ENCODE peak calls at places on chromosomes 6 and 20, in seven cellular contexts. E is spleen, P is K562, D is prostate gland, R is heart left ventricle, M is upper lobe of left lung, C is adrenal gland. S is an unnamed sample. For H3K4me1, the result is how much of the 10 kb centered on the place peaks cover.

GRCh38 chr6:129709451-129709908 is 497 bp downstream of the ARHGAP18 start:
- DNase-seq in E (no peak), P (peak), D (no peak), R (peak), M (no peak), C (peak), S (no peak)

GRCh38 chr6:122071950-122072647 is 327.4 kb upstream of the HSF2 start:
- DNase-seq in E (no peak), P (no peak), D (no peak), R (no peak), M (no peak), C (no peak), S (no peak)

GRCh38 chr20:62056975-62057374 is 8.7 kb downstream of the TAF4 start:
- DNase-seq in E (peak), P (no peak), D (no peak), R (no peak), M (no peak), C (no peak), S (no peak)

GRCh38 chr6:133055527-133055966 is 185.6 kb upstream of the EYA4 start:
- DNase-seq in E (no peak), P (no peak), D (no peak), R (no peak), M (no peak), C (no peak), S (no peak)

GRCh38 chr6:63660737-63661136 is 25.1 kb downstream of the PHF3 start:
- DNase-seq in E (no peak), P (no peak), D (no peak), R (no peak), M (no peak), C (no peak), S (no peak)

GRCh38 chr20:38049800-38050199 is 16.3 kb downstream of the RPRD1B start:
- DNase-seq in E (no peak), P (no peak), D (peak), R (no peak), M (no peak), C (no peak), S (no peak)

GRCh38 chr20:63696311-63696627 is 183 bp upstream of the TNFRSF6B start:
- DNase-seq in E (peak), P (peak), D (no peak), R (no peak), M (no peak), C (no peak), S (no peak)

GRCh38 chr6:122459240-122459639 is 12.4 kb downstream of the SERINC1 start:
- DNase-seq in E (no peak), P (no peak), D (no peak), R (no peak), M (no peak), C (no peak), S (no peak)

GRCh38 chr6:80477591-80478370 is 371.3 kb downstream of the BCKDHB start:
- DNase-seq in E (no peak), P (no peak), D (no peak), R (no peak), M (no peak), C (no peak), S (no peak)

GRCh38 chr6:8182857-8183256 is 80.5 kb upstream of the EEF1E1 start:
- DNase-seq in E (no peak), P (no peak), D (no peak), R (no peak), M (peak), C (no peak), S (no peak)

GRCh38 chr20:43843096-43843964 is 71.3 kb upstream of the TOX2 start:
- DNase-seq in E (no peak), P (no peak), D (no peak), R (no peak), M (no peak), C (no peak), S (no peak)

GRCh38 chr20:38186788-38187221 is 21.7 kb upstream of the TGM2 start:
- DNase-seq in E (no peak), P (no peak), D (no peak), R (no peak), M (no peak), C (no peak), S (no peak)

DNA sequence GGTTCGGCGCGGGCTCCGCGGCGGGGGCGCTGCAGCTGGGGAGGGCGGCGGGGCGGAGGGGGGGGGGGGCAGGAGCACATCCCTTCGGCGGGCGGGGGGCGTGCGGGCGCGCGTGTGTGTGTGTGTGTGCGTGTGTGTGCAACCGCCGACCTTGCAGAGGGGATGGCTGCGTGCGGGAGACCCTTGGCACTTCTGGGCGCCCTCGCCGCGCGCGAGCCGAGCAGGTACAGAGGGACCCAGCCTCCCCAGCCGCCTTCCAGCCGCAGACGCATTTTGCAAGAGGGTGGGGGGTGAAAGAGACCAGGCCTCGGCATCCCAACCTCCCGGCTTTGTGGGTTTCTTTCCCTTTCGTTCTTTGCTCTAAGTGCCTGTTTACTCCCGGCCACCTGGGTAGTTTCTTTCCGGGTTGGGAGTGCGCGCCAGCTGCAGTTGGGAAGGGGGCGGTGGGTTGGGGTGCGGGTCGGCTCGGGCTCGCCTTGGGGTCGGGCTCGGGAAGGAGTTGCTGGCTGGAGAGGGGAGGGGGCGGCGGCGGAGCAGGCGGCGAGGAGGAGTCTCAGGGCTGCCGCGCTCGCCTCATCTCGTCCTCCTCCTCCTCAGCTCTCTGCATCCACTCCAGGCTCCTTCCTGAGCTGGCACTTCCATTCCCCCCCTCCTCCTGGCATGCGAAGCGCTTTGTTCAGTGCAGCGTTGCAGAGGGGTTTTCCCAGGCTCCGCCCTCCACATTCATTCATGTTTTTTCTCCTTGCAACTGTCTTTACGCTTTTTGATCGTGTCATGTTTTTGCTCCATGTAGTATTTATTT is 655 bp downstream of the HIVEP1 start:
- DNase-seq in E (peak), P (peak), D (peak), R (peak), M (peak), C (peak), S (peak)
- TF ChIP-seq POLR2A in E (no peak), P (peak), D (peak), R (peak), M (peak), C (peak), S (peak)

DNA sequence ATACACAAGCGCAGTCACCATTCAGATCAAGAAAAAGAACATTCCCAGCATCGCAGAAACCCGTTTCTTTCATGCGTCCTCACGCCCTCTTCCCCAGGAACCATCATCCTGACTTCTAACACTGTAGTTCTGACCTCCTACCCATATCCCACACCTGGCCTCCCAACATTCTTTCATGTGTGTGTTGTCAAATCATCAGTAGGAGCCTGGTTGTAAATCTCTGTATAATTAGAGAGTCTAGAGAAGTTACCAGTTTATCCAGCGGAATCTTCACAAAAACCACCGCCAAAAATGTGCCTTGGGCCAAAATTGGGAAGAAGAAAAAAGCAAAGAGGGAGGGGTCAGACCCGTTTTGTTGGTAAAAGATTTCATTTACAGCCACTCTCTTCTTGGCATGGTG is 91.6 kb downstream of the RTN4IP1 start:
- DNase-seq in E (no peak), P (no peak), D (no peak), R (no peak), M (no peak), C (no peak), S (no peak)
- H3K4me1 ChIP-seq in E (under half), P (under half), D (under half), R (under half), M (under half), C (under half), S (under half)

GRCh38 chr20:57795347-57795697 is 85.5 kb upstream of the PMEPA1 start:
- DNase-seq in E (peak), P (no peak), D (no peak), R (no peak), M (no peak), C (peak), S (no peak)
- TF ChIP-seq POLR2A in E (no peak), P (no peak), D (no peak), R (no peak), M (no peak), C (no peak), S (no peak)

GRCh38 chr20:53848304-53848703 is 222.1 kb downstream of the BCAS1 start:
- DNase-seq in E (no peak), P (no peak), D (no peak), R (no peak), M (no peak), C (no peak), S (no peak)

GRCh38 chr20:53845980-53846379 is 224.4 kb downstream of the BCAS1 start:
- DNase-seq in E (no peak), P (no peak), D (no peak), R (no peak), M (no peak), C (no peak), S (no peak)

GRCh38 chr20:53847118-53847842 is 223.1 kb downstream of the BCAS1 start:
- DNase-seq in E (no peak), P (no peak), D (no peak), R (no peak), M (no peak), C (peak), S (no peak)

GRCh38 chr20:53847843-53848185 is 222.6 kb downstream of the BCAS1 start:
- DNase-seq in E (no peak), P (no peak), D (no peak), R (no peak), M (no peak), C (no peak), S (no peak)

GRCh38 chr20:53846640-53847039 is 223.8 kb downstream of the BCAS1 start:
- DNase-seq in E (no peak), P (no peak), D (no peak), R (no peak), M (no peak), C (no peak), S (no peak)
- H3K4me1 ChIP-seq in E (half or more), P (under half), D (under half), R (under half), M (under half), C (under half), S (under half)

GRCh38 chr6:164099535-164099982 is 685.0 kb downstream of the QKI start:
- DNase-seq in E (no peak), P (no peak), D (no peak), R (no peak), M (peak), C (no peak), S (no peak)

GRCh38 chr6:164097056-164097455 is 682.5 kb downstream of the QKI start:
- DNase-seq in E (peak), P (no peak), D (no peak), R (no peak), M (no peak), C (no peak), S (no peak)

GRCh38 chr6:164097557-164098398 is 683.3 kb downstream of the QKI start:
- DNase-seq in E (no peak), P (no peak), D (no peak), R (peak), M (no peak), C (peak), S (no peak)

GRCh38 chr6:164102701-164103100 is 688.2 kb downstream of the QKI start:
- DNase-seq in E (no peak), P (no peak), D (no peak), R (no peak), M (no peak), C (no peak), S (no peak)

GRCh38 chr6:164098857-164099534 is 684.5 kb downstream of the QKI start:
- DNase-seq in E (no peak), P (no peak), D (no peak), R (peak), M (no peak), C (peak), S (no peak)
- TF ChIP-seq POLR2A in E (no peak), P (no peak), D (no peak), R (no peak), M (no peak), C (no peak), S (no peak)

S was measured in Peyer's patch.